ENCODE peak calls at places on chromosomes 12 and 14, in four cellular contexts. S is fibroblast of lung, O is right lobe of liver, F is gastrocnemius medialis. K is an unnamed sample.

GRCh38 chr12:120064054-120064940 is 52.3 kb downstream of the RAB35 start:
- DNase-seq in F (no peak), S (no peak), O (no peak), K (no peak)

GRCh38 chr14:94367896-94368590 is 20.4 kb downstream of the SERPINA1 start:
- DNase-seq in O (no peak), S (no peak), F (no peak), K (no peak)

GRCh38 chr12:32148372-32148771 is 41.7 kb downstream of the BICD1 start:
- DNase-seq in F (no peak), S (peak), O (no peak), K (no peak)

GRCh38 chr12:26524862-26525465 is 308.0 kb downstream of the ITPR2 start:
- DNase-seq in S (peak), O (no peak), F (no peak), K (peak)

GRCh38 chr12:55933158-55933798 is 2.3 kb downstream of the DGKA start:
- DNase-seq in O (no peak), F (no peak), S (peak), K (no peak)

GRCh38 chr12:56487448-56488040 is 417 bp downstream of the GLS2 start:
- DNase-seq in O (peak), S (peak), F (no peak), K (peak)

GRCh38 chr12:4435537-4435936 is 10.1 kb downstream of the FGF6 start:
- DNase-seq in O (peak), S (no peak), F (no peak), K (no peak)

GRCh38 chr12:8156845-8157244 is at the start of gene ZNF705A:
- DNase-seq in O (no peak), S (peak), F (no peak), K (no peak)

GRCh38 chr12:107207931-107208515 is 114.7 kb upstream of the CRY1 start:
- DNase-seq in F (no peak), S (peak), O (no peak), K (no peak)

GRCh38 chr14:22039938-22040780 is 366.5 kb upstream of the OR4E1 start:
- DNase-seq in S (no peak), F (no peak), O (no peak), K (no peak)

GRCh38 chr12:49824886-49825285 is 3.3 kb downstream of the NCKAP5L start:
- DNase-seq in S (peak), O (no peak), F (no peak), K (no peak)

GRCh38 chr12:795305-795704 is 42.9 kb downstream of the WNK1 start:
- DNase-seq in F (no peak), O (no peak), S (no peak), K (peak)

GRCh38 chr12:108234155-108234554 is 105.0 kb downstream of the CMKLR1 start:
- DNase-seq in O (no peak), F (no peak), S (peak), K (no peak)

GRCh38 chr14:31945074-31945613 is 132.0 kb upstream of the ARHGAP5 start:
- DNase-seq in O (no peak), S (no peak), F (no peak), K (peak)

GRCh38 chr14:90536092-90536491 is 139.3 kb downstream of the CALM1 start:
- DNase-seq in O (no peak), S (peak), F (no peak), K (no peak)

GRCh38 chr14:55448146-55448614 is 7.8 kb upstream of the TBPL2 start:
- DNase-seq in F (no peak), S (peak), O (no peak), K (no peak)

GRCh38 chr12:127108360-127109215 is 1158.4 kb upstream of the TMEM132C start:
- DNase-seq in O (peak), S (peak), F (no peak), K (no peak)

GRCh38 chr14:54209501-54210231 is 187.1 kb upstream of the CDKN3 start:
- DNase-seq in F (no peak), O (no peak), S (peak), K (no peak)

GRCh38 chr12:108614639-108615038 is 16.8 kb upstream of the TMEM119 start:
- DNase-seq in O (no peak), F (no peak), S (no peak), K (no peak)

GRCh38 chr12:115817399-115817798 is 460.1 kb downstream of the MED13L start:
- DNase-seq in S (no peak), O (no peak), F (no peak), K (no peak)

GRCh38 chr12:128111333-128111732 is 155.6 kb upstream of the TMEM132C start:
- DNase-seq in S (no peak), O (no peak), F (no peak), K (no peak)

GRCh38 chr12:59087077-59087673 is 166.9 kb upstream of the LRIG3 start:
- DNase-seq in S (no peak), O (no peak), F (no peak), K (no peak)

GRCh38 chr12:26918321-26919215 is 19.2 kb downstream of the INTS13 start:
- DNase-seq in F (no peak), O (no peak), S (peak), K (no peak)

GRCh38 chr14:42893183-42893582 is 1286.5 kb downstream of the LRFN5 start:
- DNase-seq in O (no peak), S (no peak), F (no peak), K (no peak)

GRCh38 chr14:96923003-96923402 is 125.8 kb downstream of the VRK1 start:
- DNase-seq in S (no peak), F (no peak), O (no peak), K (no peak)

GRCh38 chr12:91377456-91377855 is 194.8 kb upstream of the DCN start:
- DNase-seq in O (no peak), S (peak), F (no peak), K (no peak)

GRCh38 chr12:29024117-29024516 is 125.0 kb upstream of the FAR2 start:
- DNase-seq in S (no peak), F (no peak), O (no peak), K (no peak)

GRCh38 chr12:93059288-93059687 is 130.2 kb upstream of the EEA1 start:
- DNase-seq in O (no peak), S (no peak), F (no peak), K (no peak)

GRCh38 chr12:116202433-116202832 is 75.1 kb downstream of the MED13L start:
- DNase-seq in F (no peak), S (peak), O (no peak), K (no peak)

GRCh38 chr12:81212996-81213696 is 135.3 kb downstream of the ACSS3 start:
- DNase-seq in S (no peak), F (no peak), O (no peak), K (no peak)

GRCh38 chr12:2687058-2687457 is 107.7 kb upstream of the FKBP4 start:
- DNase-seq in O (no peak), S (no peak), F (no peak), K (no peak)

GRCh38 chr12:76031081-76031413 is 529 bp downstream of the PHLDA1 start:
- DNase-seq in S (no peak), F (no peak), O (no peak), K (no peak)

GRCh38 chr12:102681309-102681708 is 200.9 kb upstream of the IGF1 start:
- DNase-seq in O (no peak), F (no peak), S (no peak), K (no peak)

GRCh38 chr12:9868271-9868815 is 811 bp downstream of the CLEC2B start:
- DNase-seq in F (no peak), O (no peak), S (no peak), K (no peak)
- H3K4me3 ChIP-seq in F (peak), O (peak), S (peak), K (peak)

GRCh38 chr12:111685811-111686573 is at the start of the genes ACAD10 and BRAP:
- DNase-seq in F (peak), S (peak), O (peak), K (peak)

GRCh38 chr12:111687952-111688351 is 2.1 kb downstream of the ACAD10 start:
- DNase-seq in S (no peak), F (no peak), O (no peak), K (no peak)

GRCh38 chr12:111685322-111685810 is 390 bp downstream of the BRAP start:
- DNase-seq in F (no peak), O (no peak), S (no peak), K (no peak)

GRCh38 chr12:111686574-111687105 is 787 bp downstream of the ACAD10 start:
- DNase-seq in F (no peak), S (peak), O (no peak), K (no peak)

GRCh38 chr12:111687255-111687654 is 1.4 kb downstream of the ACAD10 start:
- DNase-seq in F (no peak), S (no peak), O (no peak), K (no peak)
- TF ChIP-seq CTCF in F (no peak), S (no peak), O (peak), K (peak)

DNA sequence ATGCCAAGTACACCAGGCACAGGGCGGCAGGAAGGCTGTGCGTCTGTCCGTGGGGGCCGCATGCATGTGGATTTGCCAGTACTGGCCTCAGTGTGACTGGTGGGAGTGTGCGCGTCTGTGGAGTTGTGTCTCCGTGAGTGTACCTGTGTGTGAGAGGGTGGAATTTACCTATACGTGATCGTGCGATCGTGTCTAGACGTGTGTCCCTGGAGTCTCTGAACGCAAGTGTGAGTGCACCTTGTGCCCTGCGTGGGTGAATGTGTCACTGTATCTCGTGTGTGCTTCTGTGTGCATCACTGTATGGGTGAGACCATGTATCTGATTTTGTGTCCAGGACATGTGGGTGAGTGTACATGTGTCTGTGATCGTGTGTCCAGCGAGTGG is 4.9 kb downstream of the LHX5 start:
- DNase-seq in S (no peak), F (no peak), O (no peak), K (no peak)
- H3K4me3 ChIP-seq in S (no peak), F (peak), O (no peak), K (no peak)

GRCh38 chr14:75147423-75148071 is 20.7 kb upstream of the NEK9 start:
- DNase-seq in S (peak), O (no peak), F (peak), K (no peak)
- TF ChIP-seq CTCF in S (peak), O (peak), F (no peak), K (peak)

GRCh38 chr12:53623526-53623925 is 2.7 kb downstream of the ATF7 start:
- DNase-seq in F (no peak), O (no peak), S (peak), K (no peak)
- H3K4me3 ChIP-seq in F (peak), O (peak), S (peak), K (peak)

GRCh38 chr14:74698894-74699293 is 14.0 kb downstream of the AREL1 start:
- DNase-seq in O (no peak), S (no peak), F (no peak), K (no peak)

GRCh38 chr14:74695406-74695805 is 17.5 kb downstream of the AREL1 start:
- DNase-seq in S (no peak), O (no peak), F (no peak), K (no peak)

GRCh38 chr14:74697543-74697942 is 15.3 kb downstream of the AREL1 start:
- DNase-seq in F (no peak), S (peak), O (no peak), K (no peak)

GRCh38 chr14:74698471-74698870 is 14.4 kb downstream of the AREL1 start:
- DNase-seq in F (no peak), S (no peak), O (no peak), K (no peak)

GRCh38 chr14:74697976-74698375 is 14.9 kb downstream of the AREL1 start:
- DNase-seq in O (no peak), S (peak), F (no peak), K (no peak)
- TF ChIP-seq CTCF in O (no peak), S (no peak), F (no peak), K (no peak)

DNA sequence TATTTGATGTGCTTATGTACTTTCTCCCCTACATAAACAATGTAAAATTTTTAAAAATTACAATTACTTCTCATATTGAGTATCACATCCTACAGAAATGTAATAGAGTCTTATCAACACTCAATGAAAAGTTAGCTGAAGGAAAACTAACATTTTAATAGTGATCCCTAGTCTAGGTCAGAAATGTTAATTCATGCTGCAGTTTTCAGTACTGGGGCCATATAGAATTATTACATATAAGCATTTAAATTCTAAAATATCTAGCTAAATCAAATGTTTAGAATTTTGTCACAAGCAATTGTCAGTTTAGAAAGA is 37.8 kb downstream of the SLC6A15 start:
- DNase-seq in F (no peak), S (no peak), O (no peak), K (no peak)
- H3K4me3 ChIP-seq in F (no peak), S (no peak), O (no peak), K (no peak)

GRCh38 chr12:104825408-104825807 is 132.7 kb downstream of the SLC41A2 start:
- DNase-seq in O (no peak), F (no peak), S (no peak), K (no peak)
- TF ChIP-seq CTCF in O (peak), F (no peak), S (no peak), K (no peak)

K was measured in GM06990.